ENCODE peak calls at places on chromosome 10, in five cellular contexts. V, P, W, H and I are unnamed samples.

GRCh38 chr10:84429926-84430520 is 101.6 kb downstream of the CCSER2 start:
- DNase-seq in H (peak), W (peak), V (peak), P (peak), I (peak)

GRCh38 chr10:110305767-110306451 is 1.2 kb upstream of the SMNDC1 start:
- DNase-seq in W (no peak), V (peak), H (peak), P (peak), I (no peak)

GRCh38 chr10:84333864-84334451 is 5.6 kb downstream of the CCSER2 start:
- DNase-seq in W (no peak), V (no peak), H (no peak), P (peak), I (no peak)

GRCh38 chr10:84296071-84296981 is 32.1 kb upstream of the CCSER2 start:
- DNase-seq in H (no peak), P (no peak), W (peak), V (no peak), I (no peak)

GRCh38 chr10:80498833-80499671 is 38.6 kb upstream of the SH2D4B start:
- DNase-seq in W (no peak), H (no peak), P (peak), V (peak), I (no peak)

GRCh38 chr10:34405611-34406462 is 409.3 kb downstream of the PARD3 start:
- DNase-seq in P (no peak), V (peak), H (no peak), W (no peak), I (no peak)

GRCh38 chr10:131251146-131251541 is 60.4 kb downstream of the TCERG1L start:
- DNase-seq in V (no peak), P (no peak), H (no peak), W (no peak), I (no peak)

GRCh38 chr10:7478727-7479457 is 68.1 kb upstream of the SFMBT2 start:
- DNase-seq in W (no peak), V (no peak), H (no peak), P (no peak), I (no peak)

GRCh38 chr10:74150151-74151056 is at the start of gene AP3M1:
- DNase-seq in V (no peak), P (peak), W (peak), H (peak), I (peak)

GRCh38 chr10:6039711-6040110 is 22.5 kb downstream of the IL2RA start:
- DNase-seq in P (no peak), V (no peak), W (no peak), H (no peak), I (no peak)

GRCh38 chr10:83961620-83962019 is 177.7 kb upstream of the GHITM start:
- DNase-seq in H (no peak), V (no peak), W (no peak), P (no peak), I (no peak)

GRCh38 chr10:15183689-15184481 is 15.4 kb upstream of the NMT2 start:
- DNase-seq in H (no peak), P (no peak), W (no peak), V (no peak), I (no peak)

GRCh38 chr10:15182541-15183207 is 14.2 kb upstream of the NMT2 start:
- DNase-seq in H (no peak), W (no peak), P (no peak), V (no peak), I (no peak)

GRCh38 chr10:15189133-15189881 is 20.8 kb upstream of the NMT2 start:
- DNase-seq in H (no peak), W (no peak), P (no peak), V (no peak), I (no peak)

GRCh38 chr10:15188629-15189028 is 20.1 kb upstream of the NMT2 start:
- DNase-seq in P (no peak), H (no peak), V (no peak), W (no peak), I (no peak)
- TF ChIP-seq ATF2 in P (no peak), H (no peak), V (no peak), W (no peak), I (no peak)

GRCh38 chr10:24390146-24390700 is 181.3 kb downstream of the KIAA1217 start:
- DNase-seq in H (no peak), W (no peak), V (no peak), P (no peak), I (no peak)

GRCh38 chr10:24394479-24395190 is 185.7 kb downstream of the KIAA1217 start:
- DNase-seq in W (no peak), H (peak), V (no peak), P (no peak), I (no peak)

GRCh38 chr10:24385776-24386175 is 176.8 kb downstream of the KIAA1217 start:
- DNase-seq in V (no peak), P (no peak), H (no peak), W (no peak), I (no peak)

GRCh38 chr10:24393206-24393605 is 184.3 kb downstream of the KIAA1217 start:
- DNase-seq in H (no peak), W (no peak), P (no peak), V (no peak), I (no peak)

GRCh38 chr10:24390746-24391145 is 181.8 kb downstream of the KIAA1217 start:
- DNase-seq in V (no peak), W (no peak), P (no peak), H (no peak), I (no peak)
- TF ChIP-seq ATF2 in V (no peak), W (no peak), P (no peak), H (no peak), I (no peak)

DNA sequence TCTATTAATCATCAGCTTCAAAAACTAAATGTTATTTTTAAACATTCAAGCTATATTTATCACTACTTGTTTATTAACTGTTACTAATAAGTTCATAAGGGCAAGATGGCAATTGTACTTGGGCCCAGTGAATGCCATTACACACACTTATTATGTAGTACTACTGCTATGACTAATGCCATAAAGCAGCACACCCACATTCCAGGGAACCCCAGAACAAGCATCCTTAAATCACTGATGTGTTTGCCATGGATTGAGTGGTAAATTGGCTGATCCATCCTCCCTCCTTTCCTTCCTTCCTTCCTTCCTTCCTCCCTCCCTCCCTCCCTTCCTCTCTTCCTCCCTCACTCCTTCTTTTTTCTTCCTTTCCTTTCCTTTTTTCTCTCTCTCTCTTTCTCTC is 37.4 kb upstream of the RSU1 start:
- DNase-seq in V (no peak), H (no peak), P (no peak), W (no peak), I (no peak)
- TF ChIP-seq ATF2 in V (no peak), H (no peak), P (no peak), W (no peak), I (no peak)

GRCh38 chr10:20272575-20272974 is 456.3 kb downstream of the PLXDC2 start:
- DNase-seq in W (no peak), V (no peak), H (no peak), P (no peak), I (no peak)

GRCh38 chr10:20274580-20274979 is 458.3 kb downstream of the PLXDC2 start:
- DNase-seq in H (no peak), W (no peak), P (no peak), V (no peak), I (no peak)

GRCh38 chr10:20271490-20271889 is 455.3 kb downstream of the PLXDC2 start:
- DNase-seq in W (no peak), H (no peak), P (no peak), V (no peak), I (no peak)

GRCh38 chr10:20277820-20278219 is 461.6 kb downstream of the PLXDC2 start:
- DNase-seq in H (no peak), W (no peak), V (no peak), P (no peak), I (no peak)

DNA sequence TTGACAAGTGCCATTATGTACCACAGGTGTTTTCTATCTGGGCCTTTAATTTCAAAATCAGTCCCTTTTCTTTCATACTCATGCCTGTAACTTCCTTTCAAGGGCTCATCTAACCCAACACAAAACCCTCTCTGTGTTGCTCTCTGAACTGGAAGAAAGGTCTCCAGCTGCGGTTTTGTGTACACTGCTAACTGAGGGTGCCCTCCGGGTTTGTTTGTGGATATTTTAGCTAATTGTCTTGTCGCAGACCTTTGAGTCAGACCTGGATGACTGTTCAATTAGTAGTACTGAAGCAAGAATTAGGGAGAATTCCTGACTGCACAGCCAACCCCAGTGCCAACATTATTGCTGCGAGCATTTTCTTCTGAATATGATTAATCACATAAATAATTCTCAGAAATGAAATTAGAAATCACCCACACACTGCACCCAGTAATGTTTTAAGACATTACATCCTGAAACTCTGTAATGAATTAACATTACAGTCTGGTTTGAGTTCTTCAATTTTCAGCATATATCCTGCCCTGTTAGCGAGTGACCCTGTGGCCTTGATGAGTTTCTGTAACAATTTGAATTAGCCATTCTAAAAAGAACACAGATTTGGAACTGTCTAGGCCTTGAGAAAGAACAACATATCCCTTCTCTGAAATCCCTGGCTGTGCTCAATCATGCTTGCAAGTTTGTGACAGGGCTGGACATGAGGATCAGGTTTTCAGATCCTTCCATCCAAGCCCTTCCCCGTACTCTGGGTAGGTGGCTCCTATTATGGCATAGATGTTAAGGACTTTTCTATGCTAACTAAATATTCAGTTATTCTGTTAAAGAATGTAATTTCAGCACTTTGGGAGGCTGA is 460.1 kb downstream of the PLXDC2 start:
- DNase-seq in P (no peak), W (no peak), V (peak), H (no peak), I (no peak)
- TF ChIP-seq ATF2 in P (no peak), W (no peak), V (no peak), H (no peak), I (no peak)

GRCh38 chr10:68826764-68827591 is at the start of gene STOX1:
- DNase-seq in P (peak), H (no peak), W (peak), V (peak), I (peak)
- TF ChIP-seq ATF2 in P (no peak), H (no peak), W (no peak), V (no peak), I (no peak)

GRCh38 chr10:13614530-13615332 is 28.0 kb downstream of the PRPF18 start:
- DNase-seq in V (no peak), W (peak), P (no peak), H (no peak), I (no peak)

GRCh38 chr10:13615650-13616049 is 28.9 kb downstream of the PRPF18 start:
- DNase-seq in W (peak), P (no peak), H (no peak), V (no peak), I (peak)

GRCh38 chr10:13617146-13617545 is 30.4 kb downstream of the PRPF18 start:
- DNase-seq in W (no peak), H (no peak), P (no peak), V (no peak), I (no peak)

GRCh38 chr10:13612654-13613373 is 26.0 kb downstream of the PRPF18 start:
- DNase-seq in V (no peak), H (no peak), P (no peak), W (no peak), I (no peak)

GRCh38 chr10:13613519-13613918 is 26.8 kb downstream of the PRPF18 start:
- DNase-seq in H (no peak), P (no peak), V (no peak), W (no peak), I (no peak)
- TF ChIP-seq ATF2 in H (no peak), P (no peak), V (no peak), W (no peak), I (no peak)

GRCh38 chr10:132489704-132490534 is 47.7 kb upstream of the INPP5A start:
- DNase-seq in P (no peak), V (no peak), W (peak), H (no peak), I (no peak)

GRCh38 chr10:132493246-132493755 is 44.3 kb upstream of the INPP5A start:
- DNase-seq in V (no peak), P (no peak), W (peak), H (no peak), I (no peak)

GRCh38 chr10:132493756-132494290 is 43.8 kb upstream of the INPP5A start:
- DNase-seq in H (no peak), P (no peak), W (peak), V (no peak), I (no peak)

GRCh38 chr10:132494831-132495230 is 42.8 kb upstream of the INPP5A start:
- DNase-seq in W (no peak), H (no peak), P (no peak), V (no peak), I (no peak)

DNA sequence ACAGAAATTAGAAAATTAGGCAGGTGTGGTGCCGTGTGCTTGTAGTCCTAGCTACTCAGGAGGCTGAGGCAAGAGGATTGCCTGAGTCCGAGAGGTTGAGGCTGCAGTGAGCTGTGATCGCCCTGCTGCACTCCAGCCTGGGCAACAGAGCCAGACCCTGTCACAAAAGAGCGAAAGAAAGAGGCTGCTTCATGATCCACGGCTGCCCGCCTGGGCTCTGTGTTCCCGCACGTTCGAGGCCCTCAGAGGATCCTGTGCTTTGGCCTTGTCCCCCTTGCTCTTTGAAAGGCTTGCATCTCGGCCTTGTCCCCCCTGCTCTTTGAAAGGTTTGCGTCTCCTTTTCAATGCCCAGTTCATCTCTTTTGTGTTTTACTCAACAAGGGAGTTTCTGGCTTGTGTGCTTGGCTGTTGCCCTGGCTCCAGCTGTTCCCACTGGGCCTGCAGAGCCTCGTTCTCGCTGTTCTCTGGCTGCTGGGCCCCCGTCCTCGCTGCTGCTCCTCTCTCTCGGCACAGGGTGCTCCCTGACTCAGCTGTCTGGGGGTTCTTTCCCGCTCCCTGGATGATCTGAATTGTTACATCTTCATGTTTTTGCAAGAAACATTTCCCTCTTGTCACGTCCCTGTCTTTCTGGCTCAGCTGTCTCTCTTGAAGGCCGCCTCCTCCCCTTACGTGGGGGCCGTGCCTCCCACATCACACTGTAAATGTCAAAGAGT is 45.1 kb upstream of the INPP5A start:
- DNase-seq in P (no peak), W (peak), V (no peak), H (no peak), I (no peak)
- TF ChIP-seq ATF2 in P (no peak), W (no peak), V (no peak), H (no peak), I (no peak)

GRCh38 chr10:69458426-69459100 is 7.3 kb downstream of the TSPAN15 start:
- DNase-seq in V (no peak), H (no peak), W (no peak), P (no peak), I (no peak)
- TF ChIP-seq ATF2 in V (no peak), H (no peak), W (no peak), P (no peak), I (no peak)

DNA sequence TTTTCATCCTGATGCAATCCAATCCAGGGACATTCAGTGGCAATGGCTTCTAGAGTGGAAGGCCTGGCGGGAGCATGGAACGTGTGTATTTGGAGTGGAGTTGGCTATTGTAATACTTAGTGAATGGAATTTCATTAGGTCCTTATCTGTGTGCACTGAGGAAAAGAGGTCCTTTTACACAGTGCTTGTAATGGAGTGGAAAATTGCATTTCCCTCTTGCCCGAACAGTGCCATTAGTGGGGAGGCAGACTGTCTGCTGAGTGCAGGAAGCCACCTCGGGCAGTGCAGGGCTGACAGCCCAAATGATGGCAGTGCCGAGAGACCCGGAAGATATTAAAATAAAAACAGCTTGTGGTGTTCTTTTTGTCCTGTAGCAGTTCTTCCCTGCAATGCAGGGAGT is 786.6 kb downstream of the LRMDA start:
- DNase-seq in V (no peak), P (no peak), H (no peak), W (no peak), I (no peak)
- TF ChIP-seq ATF2 in V (no peak), P (no peak), H (no peak), W (no peak), I (no peak)